ENCODE peak calls at places on chromosomes 12 and 14, in six cellular contexts. Y, A, J, Q, V and L are unnamed samples.

GRCh38 chr12:66409195-66409871 is 107.0 kb downstream of the HELB start:
- DNase-seq in A (no peak), Y (peak), V (no peak), J (peak), Q (no peak), L (no peak)

GRCh38 chr14:68393178-68393763 is 399.6 kb downstream of the ZFP36L1 start:
- DNase-seq in A (no peak), J (no peak), V (no peak), Y (no peak), Q (no peak), L (no peak)

GRCh38 chr14:24613241-24613640 is 3.8 kb upstream of the GZMH start:
- DNase-seq in Y (no peak), Q (no peak), A (no peak), J (peak), V (no peak), L (no peak)

GRCh38 chr12:3333583-3333982 is 157.4 kb upstream of the PRMT8 start:
- DNase-seq in Q (no peak), J (no peak), V (peak), Y (no peak), A (no peak), L (no peak)

GRCh38 chr12:118050972-118051910 is 9.7 kb downstream of the WSB2 start:
- DNase-seq in V (no peak), A (no peak), J (no peak), Y (no peak), Q (no peak), L (no peak)

GRCh38 chr14:70366890-70367289 is 7.4 kb upstream of the COX16 start:
- DNase-seq in V (no peak), Y (no peak), J (no peak), Q (no peak), A (no peak), L (no peak)

GRCh38 chr14:47277703-47278102 is 397.7 kb downstream of the MDGA2 start:
- DNase-seq in Y (peak), A (no peak), V (no peak), J (no peak), Q (no peak), L (no peak)

GRCh38 chr14:90871605-90872233 is 55.5 kb upstream of the TTC7B start:
- DNase-seq in V (no peak), Q (no peak), A (no peak), Y (peak), J (no peak), L (peak)

GRCh38 chr12:59500335-59500734 is 95.5 kb upstream of the SLC16A7 start:
- DNase-seq in A (no peak), Y (no peak), J (no peak), Q (no peak), V (no peak), L (no peak)

GRCh38 chr14:50067723-50068495 is 48.5 kb downstream of the VCPKMT start:
- DNase-seq in Y (peak), V (no peak), Q (no peak), A (no peak), J (no peak), L (no peak)

GRCh38 chr14:71123579-71124135 is 216.4 kb downstream of the PCNX1 start:
- DNase-seq in Q (no peak), J (no peak), V (no peak), A (no peak), Y (no peak), L (no peak)

GRCh38 chr12:11067514-11067913 is 5.4 kb upstream of the TAS2R46 start:
- DNase-seq in Q (no peak), V (peak), A (no peak), J (no peak), Y (peak), L (no peak)

GRCh38 chr14:46250113-46250703 is 401.4 kb downstream of the RPL10L start:
- DNase-seq in Y (peak), J (no peak), Q (no peak), V (no peak), A (no peak), L (no peak)

GRCh38 chr12:54404061-54405004 is 14.7 kb downstream of the ITGA5 start:
- DNase-seq in J (peak), V (peak), A (no peak), Y (peak), Q (peak), L (no peak)

GRCh38 chr14:75046899-75047298 is 4.4 kb downstream of the MLH3 start:
- DNase-seq in A (no peak), J (no peak), V (no peak), Q (no peak), Y (no peak), L (no peak)

GRCh38 chr12:20206410-20206809 is 161.9 kb upstream of the PDE3A start:
- DNase-seq in Y (no peak), Q (no peak), V (no peak), J (no peak), A (no peak), L (no peak)

GRCh38 chr12:94867066-94867855 is 136.2 kb downstream of the NDUFA12 start:
- DNase-seq in Q (no peak), V (no peak), A (no peak), J (peak), Y (peak), L (peak)

GRCh38 chr14:90742252-90742651 is 74.0 kb downstream of the TTC7B start:
- DNase-seq in Y (no peak), A (no peak), V (no peak), J (no peak), Q (no peak), L (no peak)

GRCh38 chr14:39265741-39266588 is 32.2 kb downstream of the MIA2 start:
- DNase-seq in A (no peak), Q (no peak), Y (peak), V (no peak), J (no peak), L (no peak)

GRCh38 chr12:9032202-9032964 is 43.0 kb downstream of the KLRG1 start:
- DNase-seq in Y (no peak), Q (no peak), V (no peak), J (peak), A (no peak), L (no peak)

GRCh38 chr14:63269561-63270225 is 49.0 kb downstream of the GPHB5 start:
- DNase-seq in Q (no peak), A (no peak), Y (no peak), V (no peak), J (no peak), L (no peak)

GRCh38 chr14:53412819-53413664 is 259.9 kb upstream of the DDHD1 start:
- DNase-seq in V (no peak), J (no peak), A (no peak), Y (peak), Q (no peak), L (no peak)

GRCh38 chr12:57145460-57146059 is 1.9 kb downstream of the LRP1-AS start:
- DNase-seq in A (no peak), Q (no peak), J (no peak), V (no peak), Y (no peak), L (no peak)

GRCh38 chr12:94041833-94042232 is 106.5 kb upstream of the PLXNC1 start:
- DNase-seq in Q (no peak), J (no peak), Y (no peak), A (no peak), V (no peak), L (no peak)

GRCh38 chr12:66176105-66176504 is 6.3 kb upstream of the TMBIM4 start:
- DNase-seq in A (no peak), Y (peak), J (no peak), Q (no peak), V (no peak), L (no peak)

GRCh38 chr12:105485321-105485910 is 154.9 kb downstream of the C12orf75 start:
- DNase-seq in Q (no peak), V (no peak), Y (peak), J (no peak), A (no peak), L (peak)

GRCh38 chr12:111766608-111767361 is at the start of gene ALDH2:
- DNase-seq in A (peak), Y (peak), V (peak), J (no peak), Q (peak), L (no peak)

GRCh38 chr14:76958975-76959710 is 69.4 kb downstream of the IRF2BPL start:
- DNase-seq in Y (no peak), A (peak), Q (no peak), V (peak), J (peak), L (peak)

GRCh38 chr14:73719361-73719760 is 5.2 kb upstream of the PNMA1 start:
- DNase-seq in Y (no peak), J (no peak), Q (no peak), V (no peak), A (no peak), L (no peak)

GRCh38 chr12:90936230-90937005 is 18.6 kb downstream of the CCER1 start:
- DNase-seq in Q (no peak), Y (no peak), V (no peak), J (no peak), A (no peak), L (no peak)

GRCh38 chr12:15596174-15596573 is 193.0 kb downstream of the EPS8 start:
- DNase-seq in J (no peak), Q (no peak), V (no peak), Y (no peak), A (no peak), L (no peak)

GRCh38 chr12:15591811-15592210 is 197.4 kb downstream of the EPS8 start:
- DNase-seq in V (no peak), Q (no peak), A (no peak), Y (no peak), J (no peak), L (no peak)

GRCh38 chr12:15589328-15590032 is 199.7 kb downstream of the EPS8 start:
- DNase-seq in V (no peak), J (no peak), Y (peak), A (no peak), Q (no peak), L (no peak)

GRCh38 chr12:15590180-15590826 is 198.9 kb downstream of the EPS8 start:
- DNase-seq in J (peak), Q (peak), A (peak), V (peak), Y (peak), L (no peak)

GRCh38 chr12:15592934-15593333 is 196.3 kb downstream of the EPS8 start:
- DNase-seq in Y (peak), A (no peak), V (no peak), Q (no peak), J (no peak), L (no peak)
- TF ChIP-seq CTCF in Y (peak), A (no peak), V (no peak), Q (no peak), J (no peak), L (peak)

GRCh38 chr14:104937161-104937560 is 12.5 kb downstream of the PLD4 start:
- DNase-seq in V (no peak), Y (no peak), J (peak), A (no peak), Q (no peak), L (no peak)

GRCh38 chr14:104935955-104936354 is 11.3 kb downstream of the PLD4 start:
- DNase-seq in Q (no peak), Y (no peak), A (no peak), V (no peak), J (peak), L (no peak)

GRCh38 chr14:104935026-104935650 is 10.5 kb downstream of the PLD4 start:
- DNase-seq in J (peak), A (no peak), V (no peak), Q (no peak), Y (no peak), L (no peak)

GRCh38 chr14:104937694-104938365 is 13.2 kb downstream of the PLD4 start:
- DNase-seq in V (no peak), Y (no peak), J (no peak), A (no peak), Q (no peak), L (no peak)

GRCh38 chr14:104936361-104937155 is 11.9 kb downstream of the PLD4 start:
- DNase-seq in A (no peak), Q (no peak), J (peak), Y (no peak), V (peak), L (no peak)
- TF ChIP-seq CTCF in A (no peak), Q (no peak), J (no peak), Y (no peak), V (no peak), L (no peak)

DNA sequence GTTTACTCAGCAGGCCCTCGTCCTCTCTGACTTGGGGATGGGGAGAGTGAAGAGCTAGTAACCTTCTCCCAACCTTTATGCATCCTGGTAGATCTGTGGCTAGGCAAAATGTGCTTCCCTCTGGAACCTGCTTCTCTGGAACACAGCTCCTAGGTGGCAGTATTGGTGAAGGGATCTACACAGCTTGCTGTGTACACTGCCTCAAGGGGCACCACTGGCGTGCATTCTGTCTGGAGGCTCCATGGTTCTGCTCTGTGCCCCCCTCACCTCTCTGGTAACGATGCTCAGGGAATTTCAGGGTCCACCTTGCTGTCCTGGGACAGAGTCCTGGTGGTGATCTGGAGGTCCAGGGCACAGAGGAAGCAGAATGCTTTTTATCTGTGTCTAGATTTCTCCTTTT is 43.5 kb upstream of the KCNA5 start:
- DNase-seq in J (no peak), Q (no peak), Y (no peak), V (no peak), A (no peak), L (no peak)
- TF ChIP-seq CTCF in J (no peak), Q (no peak), Y (no peak), V (no peak), A (no peak), L (no peak)

DNA sequence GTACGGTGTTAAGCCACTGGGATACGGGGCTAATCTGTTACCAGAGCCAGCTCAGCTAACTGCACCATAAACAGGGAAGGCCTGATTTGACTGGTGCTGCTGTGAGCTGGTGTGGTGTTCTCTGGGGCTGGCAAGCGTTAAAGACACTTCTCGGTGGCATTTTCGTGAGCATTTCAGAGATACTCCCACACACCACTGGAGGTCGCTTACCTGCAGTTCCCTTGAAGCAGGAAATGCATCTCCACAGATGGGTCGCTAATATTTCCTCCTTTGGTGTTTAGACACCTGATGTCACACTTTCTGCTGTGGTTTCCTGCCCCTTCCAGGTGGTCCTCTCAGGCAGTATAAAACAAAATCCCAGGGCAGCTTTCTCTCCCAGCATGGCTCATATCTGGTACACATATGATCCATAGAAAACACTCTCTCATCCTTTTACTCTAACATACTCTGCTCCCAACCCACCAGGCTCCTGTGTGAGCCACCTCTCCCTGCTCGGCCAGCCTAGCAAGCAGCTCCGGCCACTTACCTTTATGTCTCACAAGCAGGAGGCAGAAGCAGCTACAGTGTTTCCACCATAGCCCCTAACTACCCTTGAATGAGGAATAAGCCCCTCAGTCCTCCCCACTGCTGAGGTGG is 129.9 kb upstream of the GRIN2B start:
- DNase-seq in Y (no peak), V (no peak), A (no peak), J (peak), Q (no peak), L (no peak)
- TF ChIP-seq CTCF in Y (no peak), V (no peak), A (no peak), J (peak), Q (peak), L (peak)

GRCh38 chr12:108517288-108518100 is 2.4 kb downstream of the FICD start:
- DNase-seq in J (no peak), Q (no peak), V (no peak), A (no peak), Y (no peak), L (no peak)
- TF ChIP-seq CTCF in J (no peak), Q (no peak), V (no peak), A (no peak), Y (no peak), L (no peak)

GRCh38 chr12:74647241-74647640 is 109.6 kb downstream of the ATXN7L3B start:
- DNase-seq in J (no peak), A (no peak), V (no peak), Y (no peak), Q (no peak), L (no peak)
- TF ChIP-seq CTCF in J (no peak), A (no peak), V (no peak), Y (no peak), Q (no peak), L (no peak)